ENCODE peak calls at places on chromosomes 11 and 22, in seven cellular contexts. One of them, this sample, is unnamed.

GRCh38 chr11:75262436-75262835 is 21.9 kb downstream of the TPBGL start:
- DNase-seq in body of pancreas: no peak
- DNase-seq in GM04503: no peak
- DNase-seq in endothelial cell: no peak
- DNase-seq in hypothalamus: no peak
- DNase-seq in spleen: no peak
- DNase-seq in neural crest cell: no peak
- DNase-seq in this sample: peak; percentile 54

GRCh38 chr11:88779551-88779950 is 286.2 kb downstream of the GRM5 start:
- DNase-seq in body of pancreas: no peak
- DNase-seq in GM04503: peak; percentile 80
- DNase-seq in endothelial cell: no peak
- DNase-seq in hypothalamus: no peak
- DNase-seq in spleen: no peak
- DNase-seq in neural crest cell: no peak
- DNase-seq in this sample: no peak

GRCh38 chr11:61919841-61920631 is 2.7 kb upstream of the RAB3IL1 start:
- DNase-seq in body of pancreas: no peak
- DNase-seq in GM04503: no peak
- DNase-seq in endothelial cell: no peak
- DNase-seq in hypothalamus: no peak
- DNase-seq in spleen: peak; percentile 69
- DNase-seq in neural crest cell: no peak
- DNase-seq in this sample: peak; percentile 25

GRCh38 chr11:28520291-28520690 is 412.1 kb downstream of the METTL15 start:
- DNase-seq in body of pancreas: no peak
- DNase-seq in GM04503: no peak
- DNase-seq in endothelial cell: no peak
- DNase-seq in hypothalamus: no peak
- DNase-seq in spleen: no peak
- DNase-seq in neural crest cell: no peak
- DNase-seq in this sample: no peak

GRCh38 chr22:44026630-44027511 is 2.8 kb downstream of the PARVB start:
- DNase-seq in body of pancreas: peak; percentile 49
- DNase-seq in GM04503: peak; percentile 62
- DNase-seq in endothelial cell: peak; percentile 54
- DNase-seq in hypothalamus: no peak
- DNase-seq in spleen: peak; percentile 95
- DNase-seq in neural crest cell: no peak
- DNase-seq in this sample: peak; percentile 85

GRCh38 chr11:90737328-90738050 is 514.6 kb upstream of the CHORDC1 start:
- DNase-seq in body of pancreas: no peak
- DNase-seq in GM04503: no peak
- DNase-seq in endothelial cell: no peak
- DNase-seq in hypothalamus: no peak
- DNase-seq in spleen: no peak
- DNase-seq in neural crest cell: no peak
- DNase-seq in this sample: no peak

GRCh38 chr11:96045622-96046456 is 121.9 kb upstream of the MTMR2 start:
- DNase-seq in body of pancreas: peak; percentile 50
- DNase-seq in GM04503: no peak
- DNase-seq in endothelial cell: peak; percentile 8
- DNase-seq in hypothalamus: no peak
- DNase-seq in spleen: no peak
- DNase-seq in neural crest cell: no peak
- DNase-seq in this sample: peak; percentile 33

GRCh38 chr22:37426532-37427127 is 649 bp downstream of the ELFN2 start:
- DNase-seq in body of pancreas: no peak
- DNase-seq in GM04503: no peak
- DNase-seq in endothelial cell: no peak
- DNase-seq in hypothalamus: no peak
- DNase-seq in spleen: no peak
- DNase-seq in neural crest cell: no peak
- DNase-seq in this sample: no peak

GRCh38 chr11:2794947-2795346 is 90.6 kb downstream of the CDKN1C start:
- DNase-seq in body of pancreas: peak; percentile 8
- DNase-seq in GM04503: no peak
- DNase-seq in endothelial cell: no peak
- DNase-seq in hypothalamus: no peak
- DNase-seq in spleen: peak; percentile 44
- DNase-seq in neural crest cell: no peak
- DNase-seq in this sample: no peak

GRCh38 chr11:120807414-120808150 is 216.3 kb upstream of the TBCEL start:
- DNase-seq in body of pancreas: no peak
- DNase-seq in GM04503: peak; percentile 50
- DNase-seq in endothelial cell: no peak
- DNase-seq in hypothalamus: no peak
- DNase-seq in spleen: no peak
- DNase-seq in neural crest cell: no peak
- DNase-seq in this sample: no peak

GRCh38 chr11:108364159-108364558 is 103.2 kb downstream of the C11orf65 start:
- DNase-seq in body of pancreas: no peak
- DNase-seq in GM04503: peak; percentile 27
- DNase-seq in endothelial cell: no peak
- DNase-seq in hypothalamus: no peak
- DNase-seq in spleen: no peak
- DNase-seq in neural crest cell: no peak
- DNase-seq in this sample: no peak

GRCh38 chr11:90874971-90875370 is 652.1 kb upstream of the CHORDC1 start:
- DNase-seq in body of pancreas: no peak
- DNase-seq in GM04503: no peak
- DNase-seq in endothelial cell: no peak
- DNase-seq in hypothalamus: no peak
- DNase-seq in spleen: no peak
- DNase-seq in neural crest cell: no peak
- DNase-seq in this sample: no peak

GRCh38 chr11:79637219-79637618 is 196.4 kb upstream of the TENM4 start:
- DNase-seq in body of pancreas: no peak
- DNase-seq in GM04503: no peak
- DNase-seq in endothelial cell: no peak
- DNase-seq in hypothalamus: no peak
- DNase-seq in spleen: no peak
- DNase-seq in neural crest cell: no peak
- DNase-seq in this sample: no peak

GRCh38 chr22:46871826-46872225 is 109.4 kb downstream of the TBC1D22A start:
- DNase-seq in body of pancreas: no peak
- DNase-seq in GM04503: no peak
- DNase-seq in endothelial cell: no peak
- DNase-seq in hypothalamus: no peak
- DNase-seq in spleen: no peak
- DNase-seq in neural crest cell: no peak
- DNase-seq in this sample: no peak

GRCh38 chr22:42799462-42800405 is 57.3 kb downstream of the ARFGAP3 start:
- DNase-seq in body of pancreas: no peak
- DNase-seq in GM04503: no peak
- DNase-seq in endothelial cell: no peak
- DNase-seq in hypothalamus: no peak
- DNase-seq in spleen: no peak
- DNase-seq in neural crest cell: no peak
- DNase-seq in this sample: peak; percentile 64

GRCh38 chr11:69310934-69311766 is 17.2 kb downstream of the MYEOV start:
- DNase-seq in body of pancreas: no peak
- DNase-seq in GM04503: no peak
- DNase-seq in endothelial cell: no peak
- DNase-seq in hypothalamus: no peak
- DNase-seq in spleen: no peak
- DNase-seq in neural crest cell: no peak
- DNase-seq in this sample: no peak